ENCODE peak calls at places on chromosomes 11 and 22, in five cellular contexts. G, S, T, W and V are unnamed samples.

GRCh38 chr11:1949922-1950321 is 2.8 kb downstream of the MRPL23 start:
- DNase-seq in G (no peak), S (no peak), T (no peak), W (no peak), V (no peak)

GRCh38 chr11:86069408-86070086 is 663 bp upstream of the PICALM start:
- DNase-seq in G (no peak), S (peak), T (no peak), W (peak), V (no peak)

GRCh38 chr11:316031-316701 is 2.3 kb downstream of the IFITM1 start:
- DNase-seq in G (no peak), S (peak), T (no peak), W (no peak), V (no peak)

GRCh38 chr11:107953506-107953905 is 25.3 kb downstream of the RAB39A start:
- DNase-seq in G (no peak), S (no peak), T (no peak), W (no peak), V (no peak)

GRCh38 chr22:45208993-45209838 is 31.5 kb downstream of the KIAA0930 start:
- DNase-seq in G (no peak), S (peak), T (peak), W (no peak), V (peak)

GRCh38 chr11:4025248-4025956 is 69.2 kb upstream of the RRM1 start:
- DNase-seq in G (no peak), S (peak), T (no peak), W (no peak), V (no peak)

GRCh38 chr11:36953986-36954385 is 355.9 kb upstream of the RAG2 start:
- DNase-seq in G (no peak), S (peak), T (no peak), W (no peak), V (no peak)

GRCh38 chr11:29956076-29956556 is 60.7 kb downstream of the KCNA4 start:
- DNase-seq in G (no peak), S (no peak), T (no peak), W (no peak), V (no peak)

GRCh38 chr22:37295213-37295886 is 13.0 kb downstream of the CYTH4 start:
- DNase-seq in G (no peak), S (no peak), T (no peak), W (no peak), V (no peak)

GRCh38 chr11:47577460-47578041 is 1.2 kb downstream of the KBTBD4 start:
- DNase-seq in G (no peak), S (no peak), T (no peak), W (no peak), V (no peak)

GRCh38 chr22:36215976-36216375 is 14.4 kb upstream of the APOL4 start:
- DNase-seq in G (no peak), S (no peak), T (no peak), W (no peak), V (no peak)

GRCh38 chr11:94046796-94047195 is 25.6 kb downstream of the HEPHL1 start:
- DNase-seq in G (no peak), S (no peak), T (no peak), W (no peak), V (no peak)

GRCh38 chr22:40401981-40402406 is 31.6 kb downstream of the SGSM3 start:
- DNase-seq in G (no peak), S (no peak), T (no peak), W (no peak), V (no peak)

GRCh38 chr11:133202816-133203215 is 329.5 kb downstream of the OPCML start:
- DNase-seq in G (no peak), S (no peak), T (no peak), W (no peak), V (no peak)

GRCh38 chr22:29157759-29158535 is 47.7 kb upstream of the EMID1 start:
- DNase-seq in G (no peak), S (no peak), T (no peak), W (no peak), V (no peak)

GRCh38 chr22:18078329-18079041 is 695 bp downstream of the PEX26 start:
- DNase-seq in G (no peak), S (peak), T (no peak), W (no peak), V (peak)

GRCh38 chr22:24703101-24703500 is 71.4 kb downstream of the PIWIL3 start:
- DNase-seq in G (no peak), S (peak), T (no peak), W (no peak), V (no peak)

GRCh38 chr22:26409705-26410376 is 19.2 kb upstream of the ASPHD2 start:
- DNase-seq in G (no peak), S (no peak), T (no peak), W (no peak), V (no peak)

GRCh38 chr11:93784152-93784934 is at the start of gene MED17:
- DNase-seq in G (peak), S (peak), T (peak), W (peak), V (peak)

GRCh38 chr11:67644042-67644441 is 4.5 kb upstream of the TBX10 start:
- DNase-seq in G (no peak), S (no peak), T (no peak), W (no peak), V (no peak)

GRCh38 chr11:12721816-12722604 is 47.8 kb downstream of the TEAD1 start:
- DNase-seq in G (no peak), S (no peak), T (no peak), W (no peak), V (no peak)

GRCh38 chr11:69912911-69913451 is 93.8 kb upstream of the FGF3 start:
- DNase-seq in G (no peak), S (no peak), T (no peak), W (no peak), V (no peak)
- TF ChIP-seq CTCF in G (no peak), S (no peak), T (peak), W (no peak), V (no peak)

DNA sequence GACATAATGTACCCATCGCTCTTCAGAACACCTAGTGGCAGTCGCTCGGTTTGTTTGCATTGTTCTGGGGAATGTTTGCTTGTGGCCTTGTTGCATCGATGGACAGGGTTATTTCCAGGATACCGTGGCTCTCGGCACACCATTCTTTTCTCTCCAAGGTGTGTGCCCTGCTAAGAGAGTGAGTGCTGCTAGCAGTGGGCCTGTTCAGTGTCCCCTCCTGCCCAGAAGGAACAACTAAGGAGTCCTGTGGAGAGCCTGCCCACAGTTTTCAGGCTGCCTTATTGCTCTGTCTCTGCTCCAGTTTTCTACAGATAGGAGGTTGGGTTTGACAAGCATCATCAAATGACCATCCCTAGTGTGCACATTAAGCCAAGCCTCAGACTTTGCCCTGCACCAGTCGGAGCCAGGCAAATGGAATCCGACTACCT is 1.4 kb downstream of the CRY2 start:
- DNase-seq in G (no peak), S (no peak), T (no peak), W (peak), V (no peak)
- TF ChIP-seq CTCF in G (no peak), S (no peak), T (no peak), W (no peak), V (no peak)

GRCh38 chr11:60252709-60253108 is 9.8 kb upstream of the MS4A4E start:
- DNase-seq in G (no peak), S (no peak), T (no peak), W (no peak), V (no peak)

GRCh38 chr11:60252208-60252566 is 9.2 kb upstream of the MS4A4E start:
- DNase-seq in G (no peak), S (no peak), T (no peak), W (no peak), V (no peak)

DNA sequence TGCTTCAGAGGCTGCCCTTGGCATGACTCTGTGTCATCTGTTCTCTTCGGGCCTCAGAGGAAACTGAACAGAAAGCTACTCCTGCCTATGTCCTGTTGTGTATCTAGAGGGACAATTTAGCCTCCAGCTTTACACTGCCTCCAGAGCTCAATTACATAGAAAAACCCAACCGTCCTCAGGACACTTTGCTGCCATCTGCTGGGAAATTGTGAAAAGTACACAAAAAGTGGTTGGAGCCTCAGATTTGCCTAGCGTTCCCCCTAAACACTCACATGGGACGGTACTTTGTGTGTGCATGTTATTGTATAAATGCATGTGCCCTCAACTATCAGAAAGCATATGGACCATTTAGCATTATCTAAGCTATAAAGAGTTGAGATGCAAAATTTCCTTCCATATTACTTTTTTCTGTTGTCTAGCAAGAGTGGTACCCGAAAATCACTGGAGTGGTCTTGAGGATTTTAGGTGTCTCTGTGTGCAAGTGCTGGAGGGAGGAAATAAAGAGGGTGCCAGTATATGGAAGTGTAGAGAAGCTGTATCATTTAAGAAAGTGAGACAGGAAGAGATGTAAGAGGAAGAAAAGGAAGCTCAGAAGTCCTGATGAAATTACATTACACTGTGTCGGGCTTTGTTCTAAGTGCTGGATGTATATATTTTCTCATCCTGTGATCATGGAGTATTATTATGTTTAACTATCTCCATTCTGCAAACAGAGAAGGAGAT is 8.7 kb upstream of the MS4A4E start:
- DNase-seq in G (no peak), S (peak), T (peak), W (no peak), V (no peak)
- TF ChIP-seq CTCF in G (no peak), S (peak), T (peak), W (peak), V (no peak)

DNA sequence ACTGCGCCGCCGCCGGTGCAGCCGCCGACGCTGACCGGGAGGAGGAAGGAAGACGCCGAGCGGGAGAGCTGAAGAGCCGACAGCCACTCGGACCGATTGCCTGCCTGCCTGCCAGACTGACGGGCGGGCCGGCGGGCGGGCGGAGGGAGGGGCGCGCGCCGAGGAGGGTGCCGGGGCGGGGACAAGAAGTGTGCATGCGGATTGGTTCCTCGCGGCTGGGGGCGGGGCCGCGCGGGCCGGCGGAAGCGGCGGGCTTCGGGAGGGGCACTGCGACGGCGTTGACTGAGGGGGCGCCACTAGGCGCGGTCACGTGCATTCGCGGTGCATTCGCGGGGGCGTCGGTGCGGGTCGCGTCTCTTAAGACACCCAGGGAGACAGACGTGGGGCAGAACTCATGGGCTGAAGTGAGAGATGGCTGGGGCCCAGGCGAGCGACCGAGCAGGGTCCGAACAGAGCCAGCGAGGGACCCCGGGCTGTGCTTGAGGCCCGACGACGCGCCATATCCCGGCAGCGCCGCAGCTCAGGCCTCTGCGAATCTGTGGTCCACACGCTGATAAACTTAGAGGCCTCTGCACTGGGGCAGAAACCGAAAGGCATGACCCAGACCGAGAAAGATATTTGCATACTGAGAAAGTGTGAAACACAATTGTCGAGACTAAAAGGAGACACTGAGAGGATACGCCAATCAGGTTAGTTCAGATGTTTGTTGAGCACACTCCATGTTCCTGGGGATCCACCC is at the start of gene MAPK1:
- DNase-seq in G (peak), S (peak), T (peak), W (peak), V (peak)
- TF ChIP-seq CTCF in G (no peak), S (no peak), T (peak), W (peak), V (peak)

GRCh38 chr22:43795320-43795719 is 16.8 kb downstream of the EFCAB6 start:
- DNase-seq in G (no peak), S (no peak), T (no peak), W (no peak), V (no peak)

GRCh38 chr22:43800970-43801369 is 11.1 kb downstream of the EFCAB6 start:
- DNase-seq in G (no peak), S (no peak), T (no peak), W (no peak), V (no peak)

GRCh38 chr22:43798492-43798891 is 13.6 kb downstream of the EFCAB6 start:
- DNase-seq in G (no peak), S (no peak), T (no peak), W (no peak), V (no peak)

GRCh38 chr22:43792905-43793304 is 19.2 kb downstream of the EFCAB6 start:
- DNase-seq in G (no peak), S (no peak), T (no peak), W (no peak), V (no peak)

DNA sequence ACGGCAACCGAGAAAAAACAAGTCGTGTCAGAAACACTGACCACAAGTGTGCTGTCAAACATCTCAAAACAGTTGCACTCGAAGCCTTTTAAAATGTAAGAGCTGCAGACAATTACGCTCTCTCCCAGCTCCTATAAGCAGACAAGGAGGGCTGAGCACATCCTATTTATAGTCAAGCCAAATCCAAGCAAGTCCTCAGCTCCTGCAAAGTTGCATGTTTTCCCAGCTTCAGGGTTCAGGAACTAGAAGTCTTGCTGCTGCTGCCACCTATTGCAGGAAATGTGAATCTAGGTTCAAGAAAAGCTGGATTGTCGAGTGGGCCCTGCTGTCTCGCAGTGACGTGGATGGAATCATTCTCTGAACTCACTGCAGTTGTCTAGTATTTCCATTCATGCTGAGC is 15.5 kb downstream of the EFCAB6 start:
- DNase-seq in G (no peak), S (peak), T (no peak), W (no peak), V (no peak)
- TF ChIP-seq CTCF in G (no peak), S (peak), T (peak), W (no peak), V (no peak)

DNA sequence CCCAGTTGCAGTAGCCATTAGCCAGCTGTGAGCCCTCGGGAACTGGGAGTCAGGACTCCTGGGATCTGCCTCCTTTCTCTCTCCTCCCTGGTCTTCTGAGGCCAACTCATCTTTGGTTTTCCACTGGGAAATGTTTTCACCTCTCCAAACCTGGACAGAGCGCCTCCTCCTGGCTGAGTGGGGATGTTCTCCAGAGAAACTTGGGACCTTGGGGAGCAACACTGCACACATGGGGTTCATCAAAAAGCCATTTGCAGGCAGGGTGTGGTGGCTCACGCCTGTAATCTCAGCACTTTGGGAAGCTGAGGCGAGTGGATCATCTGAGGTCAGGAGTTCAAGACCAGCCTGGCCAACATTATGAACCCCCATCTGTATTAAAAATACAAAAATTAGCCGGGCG is 145.4 kb downstream of the NECTIN1 start:
- DNase-seq in G (no peak), S (no peak), T (no peak), W (no peak), V (no peak)
- TF ChIP-seq CTCF in G (no peak), S (peak), T (peak), W (no peak), V (no peak)